ENCODE peak calls at places on chromosomes 12 and 14, in six cellular contexts. X, Z, U, S, G and O are unnamed samples.

GRCh38 chr12:26031318-26031717 is 72.8 kb downstream of the RASSF8 start:
- DNase-seq in X (no peak), Z (no peak), U (no peak), S (no peak), G (no peak), O (no peak)

GRCh38 chr14:69055125-69055524 is 76.0 kb upstream of the ACTN1 start:
- DNase-seq in X (no peak), Z (no peak), U (no peak), S (no peak), G (no peak), O (no peak)

GRCh38 chr12:124475295-124476010 is 92.0 kb downstream of the NCOR2 start:
- DNase-seq in X (no peak), Z (no peak), U (no peak), S (no peak), G (no peak), O (no peak)

GRCh38 chr14:101731187-101732080 is 30.1 kb upstream of the PPP2R5C start:
- DNase-seq in X (peak), Z (peak), U (peak), S (peak), G (peak), O (peak)

GRCh38 chr14:22838631-22839041 is 2.3 kb downstream of the MMP14 start:
- DNase-seq in X (peak), Z (peak), U (no peak), S (no peak), G (no peak), O (no peak)

GRCh38 chr12:11014234-11014633 is 8.2 kb downstream of the TAS2R19 start:
- DNase-seq in X (no peak), Z (no peak), U (no peak), S (no peak), G (no peak), O (no peak)

GRCh38 chr12:65537978-65538377 is 259.5 kb downstream of the MSRB3 start:
- DNase-seq in X (peak), Z (no peak), U (no peak), S (no peak), G (no peak), O (no peak)

GRCh38 chr14:70655110-70655826 is 13.6 kb downstream of the TTC9 start:
- DNase-seq in X (no peak), Z (no peak), U (no peak), S (no peak), G (peak), O (no peak)

GRCh38 chr12:56522486-56523193 is 1.0 kb downstream of the RBMS2 start:
- DNase-seq in X (peak), Z (no peak), U (no peak), S (no peak), G (no peak), O (no peak)

GRCh38 chr12:109447482-109447881 is 29.6 kb downstream of the KCTD10 start:
- DNase-seq in X (no peak), Z (no peak), U (no peak), S (no peak), G (no peak), O (no peak)

GRCh38 chr12:109444263-109444662 is 32.8 kb downstream of the KCTD10 start:
- DNase-seq in X (no peak), Z (no peak), U (no peak), S (no peak), G (no peak), O (no peak)

GRCh38 chr12:109443794-109444193 is 33.3 kb downstream of the KCTD10 start:
- DNase-seq in X (no peak), Z (no peak), U (no peak), S (no peak), G (no peak), O (peak)

GRCh38 chr12:109446869-109447268 is 30.2 kb downstream of the KCTD10 start:
- DNase-seq in X (no peak), Z (no peak), U (no peak), S (no peak), G (no peak), O (no peak)

DNA sequence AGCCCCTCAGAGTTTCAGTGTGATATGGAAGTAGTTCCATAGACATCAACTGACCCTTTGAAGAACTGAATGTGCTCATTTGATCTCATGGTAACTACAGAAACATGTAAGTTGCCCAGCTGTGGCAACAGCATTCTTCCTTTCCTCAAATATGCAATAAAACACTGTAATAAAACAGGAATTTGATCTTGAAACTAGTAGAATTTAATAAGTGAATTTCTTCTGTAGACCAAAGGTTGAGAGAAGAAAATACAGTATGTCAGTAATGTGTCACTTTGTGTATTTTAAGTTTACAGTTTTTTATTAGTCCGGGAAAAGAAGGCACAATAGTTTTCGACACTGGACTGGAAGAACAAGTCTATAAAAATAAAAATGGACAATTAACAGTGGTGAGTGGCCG is 31.9 kb downstream of the KCTD10 start:
- DNase-seq in X (no peak), Z (no peak), U (no peak), S (no peak), G (no peak), O (no peak)
- H3K27ac ChIP-seq in X (no peak), Z (peak), U (peak), S (no peak), G (no peak), O (no peak)

GRCh38 chr12:111259231-111259630 is 109.7 kb downstream of the PHETA1 start:
- DNase-seq in X (no peak), Z (no peak), U (no peak), S (no peak), G (no peak), O (no peak)
- TF ChIP-seq CTCF in X (no peak), Z (no peak), U (no peak), S (no peak), G (no peak), O (no peak)

DNA sequence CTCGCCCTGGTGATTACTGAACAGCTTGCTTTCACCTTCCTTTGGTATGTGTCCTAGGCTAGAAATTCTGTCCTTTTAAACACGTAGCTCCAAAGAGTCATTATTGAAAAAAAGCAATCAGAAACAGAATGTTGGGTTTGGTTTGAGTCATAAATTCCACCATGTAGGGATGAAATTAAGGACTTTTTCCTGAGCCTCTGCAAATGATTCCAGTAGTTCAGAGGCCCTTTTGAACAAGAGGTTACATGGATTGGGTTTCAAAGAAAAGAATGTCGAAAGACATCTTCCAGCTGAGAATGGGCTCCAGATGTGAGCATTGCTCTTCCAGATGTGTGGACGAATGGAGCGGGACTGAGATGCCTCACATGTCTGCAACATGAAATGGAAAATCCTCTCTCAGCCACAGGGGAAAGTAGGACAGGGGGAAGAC is 23.5 kb upstream of the EMP1 start:
- DNase-seq in X (no peak), Z (peak), U (no peak), S (no peak), G (no peak), O (peak)
- H3K27ac ChIP-seq in X (peak), Z (peak), U (peak), S (no peak), G (no peak), O (peak)

GRCh38 chr12:89468017-89468416 is 56.6 kb downstream of the GALNT4 start:
- DNase-seq in X (no peak), Z (no peak), U (no peak), S (no peak), G (no peak), O (no peak)

GRCh38 chr12:89468648-89469326 is 55.8 kb downstream of the GALNT4 start:
- DNase-seq in X (no peak), Z (no peak), U (no peak), S (no peak), G (no peak), O (no peak)

GRCh38 chr12:89469361-89469760 is 55.2 kb downstream of the GALNT4 start:
- DNase-seq in X (peak), Z (no peak), U (no peak), S (no peak), G (no peak), O (no peak)

GRCh38 chr12:89472508-89472907 is 52.1 kb downstream of the GALNT4 start:
- DNase-seq in X (peak), Z (no peak), U (no peak), S (no peak), G (no peak), O (no peak)

DNA sequence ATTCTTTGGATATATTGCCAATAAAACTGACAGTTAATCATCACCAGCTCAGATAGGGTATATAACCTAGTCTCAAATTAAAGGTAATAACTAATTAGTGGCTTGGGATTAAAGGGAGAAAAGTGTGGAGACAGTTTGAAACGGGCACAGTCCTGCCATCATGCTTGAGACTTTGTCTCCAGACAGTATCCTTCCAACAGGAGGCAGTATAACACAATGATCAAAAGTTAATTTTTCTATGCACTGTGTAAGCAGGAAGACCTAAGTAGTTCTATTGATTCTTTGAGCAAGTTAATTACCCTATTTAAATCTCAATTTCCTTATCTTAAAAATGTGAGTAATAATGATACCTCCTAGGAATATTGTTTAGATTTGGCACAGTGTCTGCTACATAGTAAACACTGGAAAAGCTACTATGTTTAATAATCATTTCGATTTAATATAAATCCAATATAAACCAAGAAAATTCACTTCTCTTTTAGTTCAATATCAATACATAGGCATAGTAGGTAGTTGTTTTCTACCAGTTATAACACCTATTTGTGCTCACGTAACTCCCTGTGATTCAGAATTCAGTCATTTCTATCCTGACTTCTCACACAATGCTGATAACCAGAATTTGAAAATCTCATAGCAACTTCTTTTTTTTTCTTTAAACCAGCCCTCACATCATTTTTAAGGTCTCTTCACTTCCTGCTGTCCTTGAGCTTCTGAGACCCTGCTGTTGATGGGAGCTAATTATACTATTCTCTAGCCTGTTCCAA is 53.7 kb downstream of the GALNT4 start:
- DNase-seq in X (peak), Z (no peak), U (no peak), S (no peak), G (no peak), O (no peak)
- TF ChIP-seq CTCF in X (peak), Z (peak), U (peak), S (no peak), G (no peak), O (peak)

DNA sequence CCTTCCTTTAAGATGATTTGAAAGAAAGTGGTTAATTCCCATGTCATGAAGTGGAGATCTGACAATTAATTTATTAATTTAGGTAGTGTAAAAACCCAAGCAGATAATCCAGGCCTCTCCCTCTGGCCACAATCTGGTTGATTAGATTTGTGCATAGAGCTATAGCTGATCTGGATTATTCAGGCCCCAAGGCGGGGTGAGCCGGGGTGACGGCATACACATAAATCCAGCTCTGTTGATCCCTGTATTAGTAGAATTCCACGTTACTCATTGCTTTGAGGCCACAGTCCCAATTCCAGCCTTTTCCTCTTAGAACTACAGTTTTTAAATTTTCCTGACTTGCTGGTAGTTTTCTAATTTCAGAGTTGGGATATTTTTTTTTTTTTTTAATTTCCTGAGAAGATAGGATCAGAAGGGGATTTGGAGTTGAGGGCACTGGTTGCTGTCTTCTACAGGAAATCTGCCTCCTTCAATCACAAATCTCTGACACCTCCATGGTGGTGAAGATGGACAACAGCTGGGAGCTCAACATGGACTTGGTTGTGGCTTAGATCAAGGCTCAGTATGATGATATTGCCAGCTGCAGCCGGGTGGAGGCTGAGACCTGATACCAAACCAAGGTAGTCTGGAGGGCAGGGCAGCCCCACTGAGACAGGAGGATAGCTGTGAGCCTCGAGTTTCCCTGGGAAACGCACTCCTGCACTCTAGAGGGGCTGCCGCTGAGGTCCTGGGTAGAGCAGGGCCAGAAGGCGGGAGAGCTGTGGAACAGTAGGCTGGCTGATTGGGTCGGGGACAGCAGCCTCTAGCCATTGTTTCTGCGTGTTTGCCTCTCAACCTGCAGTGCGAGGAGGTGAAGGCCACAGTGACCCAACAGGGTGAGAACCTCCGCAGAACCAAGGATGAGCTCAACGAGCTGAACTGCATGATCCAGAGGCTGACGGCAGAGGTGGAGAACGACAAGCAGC is 19.5 kb downstream of the KRT85 start:
- DNase-seq in X (no peak), Z (no peak), U (no peak), S (no peak), G (no peak), O (no peak)
- H3K27ac ChIP-seq in X (no peak), Z (no peak), U (no peak), S (no peak), G (peak), O (no peak)

GRCh38 chr12:118983147-118983824 is 1.9 kb downstream of the SRRM4 start:
- DNase-seq in X (no peak), Z (no peak), U (no peak), S (no peak), G (no peak), O (no peak)

GRCh38 chr12:118981285-118982201 is at the start of gene SRRM4:
- DNase-seq in X (no peak), Z (no peak), U (no peak), S (no peak), G (peak), O (no peak)

GRCh38 chr12:118982308-118982707 is 967 bp downstream of the SRRM4 start:
- DNase-seq in X (no peak), Z (no peak), U (no peak), S (no peak), G (no peak), O (no peak)

GRCh38 chr12:118980407-118981014 is 830 bp upstream of the SRRM4 start:
- DNase-seq in X (no peak), Z (no peak), U (no peak), S (no peak), G (no peak), O (no peak)

GRCh38 chr12:118979763-118980406 is 1.5 kb upstream of the SRRM4 start:
- DNase-seq in X (peak), Z (no peak), U (no peak), S (no peak), G (peak), O (peak)
- TF ChIP-seq CTCF in X (peak), Z (no peak), U (peak), S (no peak), G (no peak), O (peak)

GRCh38 chr14:76900406-76901085 is 74.3 kb downstream of the LRRC74A start:
- DNase-seq in X (no peak), Z (no peak), U (no peak), S (no peak), G (no peak), O (no peak)
- H3K27ac ChIP-seq in X (no peak), Z (peak), U (peak), S (no peak), G (no peak), O (peak)

GRCh38 chr12:46893429-46893828 is 67.6 kb upstream of the SLC38A4 start:
- DNase-seq in X (no peak), Z (no peak), U (no peak), S (no peak), G (no peak), O (no peak)

GRCh38 chr12:46898152-46898931 is 72.5 kb upstream of the SLC38A4 start:
- DNase-seq in X (no peak), Z (no peak), U (no peak), S (no peak), G (no peak), O (no peak)

GRCh38 chr12:46892887-46893286 is 67.1 kb upstream of the SLC38A4 start:
- DNase-seq in X (no peak), Z (no peak), U (no peak), S (no peak), G (no peak), O (no peak)

GRCh38 chr12:46896680-46897079 is 70.9 kb upstream of the SLC38A4 start:
- DNase-seq in X (no peak), Z (no peak), U (no peak), S (no peak), G (no peak), O (no peak)

DNA sequence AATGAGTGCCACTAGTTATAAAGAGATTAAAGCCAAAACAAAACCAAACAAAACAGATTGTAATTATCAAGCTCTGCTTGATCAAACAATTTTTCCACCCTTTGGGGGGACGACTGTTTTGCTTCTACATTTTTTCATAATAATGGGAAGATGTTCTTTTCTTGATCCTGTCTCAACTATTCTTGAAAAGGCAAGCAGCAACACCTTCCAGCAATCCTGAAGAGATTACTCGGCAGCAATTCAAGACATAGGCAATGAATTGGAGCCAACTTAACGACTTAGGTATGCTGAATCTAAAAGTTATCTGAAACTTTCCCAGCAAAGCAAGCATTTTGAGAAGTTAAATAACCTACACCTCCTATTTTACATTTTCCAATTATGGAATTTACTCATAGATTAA is 69.9 kb upstream of the SLC38A4 start:
- DNase-seq in X (no peak), Z (no peak), U (no peak), S (no peak), G (no peak), O (no peak)
- TF ChIP-seq CTCF in X (no peak), Z (no peak), U (no peak), S (no peak), G (no peak), O (no peak)